ENCODE peak calls at places on chromosomes 1 and 21, in seven cellular contexts. G, C, V, Q, B, A and J are unnamed samples.

GRCh38 chr1:48036693-48037386 is 39.7 kb upstream of the TRABD2B start:
- DNase-seq in G (no peak), C (no peak), V (no peak), Q (no peak), B (no peak), A (no peak), J (no peak)

GRCh38 chr1:64291931-64292330 is 88.5 kb downstream of the UBE2U start:
- DNase-seq in G (no peak), C (no peak), V (no peak), Q (no peak), B (no peak), A (no peak), J (no peak)

GRCh38 chr1:97340951-97341350 is 579.9 kb downstream of the DPYD start:
- DNase-seq in G (no peak), C (no peak), V (no peak), Q (no peak), B (no peak), A (no peak), J (peak; percentile 39)

GRCh38 chr1:24921938-24922662 is 8.0 kb downstream of the RUNX3 start:
- DNase-seq in G (no peak), C (no peak), V (no peak), Q (no peak), B (no peak), A (no peak), J (no peak)

GRCh38 chr21:38295997-38296764 is 39.4 kb downstream of the KCNJ15 start:
- DNase-seq in G (no peak), C (no peak), V (no peak), Q (no peak), B (no peak), A (no peak), J (no peak)

GRCh38 chr1:146049436-146049835 is 27.9 kb upstream of the HJV start:
- DNase-seq in G (no peak), C (no peak), V (no peak), Q (no peak), B (no peak), A (no peak), J (no peak)

GRCh38 chr21:16058896-16059295 is 329.1 kb downstream of the USP25 start:
- DNase-seq in G (no peak), C (no peak), V (no peak), Q (no peak), B (no peak), A (no peak), J (no peak)

GRCh38 chr1:26015358-26015757 is 6.2 kb upstream of the EXTL1 start:
- DNase-seq in G (no peak), C (no peak), V (no peak), Q (no peak), B (peak; percentile 28), A (no peak), J (peak; percentile 42)

GRCh38 chr1:156502749-156503671 is 2.4 kb upstream of the MEF2D start:
- DNase-seq in G (no peak), C (peak; percentile 61), V (peak; percentile 94), Q (peak; percentile 75), B (no peak), A (no peak), J (peak; percentile 96)

GRCh38 chr1:82124987-82125638 is 324.4 kb downstream of the ADGRL2 start:
- DNase-seq in G (no peak), C (no peak), V (no peak), Q (no peak), B (no peak), A (no peak), J (no peak)

GRCh38 chr1:206559661-206559995 is 52.3 kb downstream of the RASSF5 start:
- DNase-seq in G (no peak), C (peak; percentile 77), V (no peak), Q (no peak), B (no peak), A (no peak), J (no peak)

GRCh38 chr1:204623894-204624361 is 61.6 kb downstream of the LRRN2 start:
- DNase-seq in G (peak; percentile 72), C (peak; percentile 71), V (peak; percentile 21), Q (no peak), B (peak; percentile 36), A (no peak), J (no peak)

GRCh38 chr1:153565529-153566374 is at the start of gene S100A2:
- DNase-seq in G (no peak), C (peak; percentile 35), V (peak; percentile 92), Q (no peak), B (peak; percentile 40), A (peak; percentile 39), J (peak; percentile 35)

GRCh38 chr1:46246548-46247432 is 773 bp upstream of the RAD54L start:
- DNase-seq in G (peak; percentile 75), C (peak; percentile 78), V (no peak), Q (peak; percentile 87), B (no peak), A (no peak), J (no peak)

GRCh38 chr1:199859525-199859924 is 168.0 kb upstream of the NR5A2 start:
- DNase-seq in G (peak; percentile 20), C (no peak), V (no peak), Q (no peak), B (no peak), A (no peak), J (no peak)

GRCh38 chr1:80542231-80542630 is 1258.5 kb upstream of the ADGRL2 start:
- DNase-seq in G (no peak), C (no peak), V (no peak), Q (no peak), B (no peak), A (no peak), J (no peak)

DNA sequence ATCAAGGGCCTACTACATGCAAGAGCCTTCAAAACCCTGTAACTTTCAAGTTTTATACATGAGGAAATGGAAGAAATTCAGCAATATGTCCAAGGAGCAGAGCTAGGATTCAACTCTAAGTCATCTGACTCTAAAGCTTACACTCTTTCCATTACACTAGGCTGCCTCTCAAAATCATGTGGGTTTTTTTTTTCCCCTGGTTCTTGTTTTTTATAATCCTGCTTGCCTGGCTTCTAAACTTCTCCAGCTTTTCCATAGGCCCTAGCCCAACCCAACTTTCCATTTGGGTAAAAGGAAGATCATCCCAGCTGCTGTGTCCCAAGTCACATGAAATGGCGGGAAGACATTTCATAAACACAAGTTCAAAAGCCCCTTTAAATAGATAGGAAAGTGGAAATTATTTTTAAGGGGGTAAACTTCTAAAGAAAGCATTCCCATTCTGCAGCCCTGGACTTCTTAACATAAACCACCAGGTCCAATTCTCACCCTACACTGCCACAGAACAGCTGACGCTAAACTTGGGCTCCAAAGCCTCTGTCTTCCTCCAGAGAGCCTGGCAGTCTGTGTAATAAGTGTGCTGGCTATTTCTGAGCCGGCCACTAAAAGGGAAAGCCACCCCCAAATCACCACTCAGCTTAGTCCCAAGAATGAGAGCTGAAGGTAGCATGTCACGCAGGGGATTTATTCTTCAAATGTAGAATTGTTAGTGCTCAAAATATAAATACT is 46.9 kb downstream of the ITPKB start:
- DNase-seq in G (no peak), C (no peak), V (no peak), Q (no peak), B (no peak), A (no peak), J (no peak)
- TF ChIP-seq JUND in G (no peak), C (no peak), V (no peak), Q (no peak), B (no peak), A (no peak), J (no peak)

DNA sequence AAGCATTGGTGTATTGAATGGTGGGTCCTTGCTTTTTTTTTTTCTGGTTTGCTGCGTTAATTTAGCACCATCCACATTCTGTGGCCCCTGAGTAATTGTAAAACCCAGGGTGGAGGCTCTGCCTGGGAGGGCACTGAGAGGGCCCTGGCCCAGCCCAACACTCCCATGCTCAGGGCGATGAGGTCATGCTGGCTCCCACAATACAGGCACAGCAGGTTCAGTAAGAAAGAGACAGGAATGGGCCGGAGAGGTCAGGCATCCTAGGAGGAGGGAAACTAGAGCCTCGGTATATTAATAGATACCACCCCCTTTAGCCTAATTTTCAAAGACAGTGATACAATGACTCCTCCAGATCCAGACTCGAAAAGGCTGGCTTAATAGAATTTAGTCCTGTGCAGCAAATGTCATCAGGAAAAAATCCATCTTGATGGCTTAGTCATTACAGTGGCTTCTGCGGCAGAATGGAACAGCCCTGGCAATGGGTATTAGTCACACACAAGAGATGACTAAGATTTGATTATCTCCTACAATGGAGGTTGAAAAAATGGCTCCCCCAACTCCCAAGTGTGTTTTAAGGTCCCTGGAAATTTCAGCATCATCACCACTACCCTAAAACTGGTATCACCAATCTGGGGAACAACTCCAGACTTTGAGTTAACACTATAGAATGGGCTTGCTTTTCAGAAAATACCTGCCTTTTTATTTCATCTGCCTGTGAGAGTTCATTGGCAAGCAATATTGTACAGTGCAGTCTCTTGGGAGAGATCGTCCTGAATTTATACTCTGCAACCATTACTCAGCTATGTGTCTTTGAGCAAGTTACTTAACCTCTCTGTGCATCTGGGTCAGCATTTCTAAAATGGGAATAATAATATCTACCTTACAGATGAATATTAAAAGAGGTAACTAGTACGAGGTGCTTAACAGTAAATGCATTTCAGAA is 43.9 kb upstream of the LYST start:
- DNase-seq in G (peak; percentile 50), C (peak; percentile 11), V (peak; percentile 93), Q (no peak), B (peak; percentile 28), A (no peak), J (no peak)
- TF ChIP-seq JUND in G (peak; percentile 99), C (no peak), V (peak; percentile 97), Q (peak; percentile 72), B (no peak), A (no peak), J (peak; percentile 39)

GRCh38 chr21:19122371-19122770 is 718.8 kb upstream of the TMPRSS15 start:
- DNase-seq in G (no peak), C (no peak), V (no peak), Q (no peak), B (no peak), A (no peak), J (no peak)
- TF ChIP-seq JUND in G (no peak), C (no peak), V (no peak), Q (no peak), B (no peak), A (no peak), J (no peak)

DNA sequence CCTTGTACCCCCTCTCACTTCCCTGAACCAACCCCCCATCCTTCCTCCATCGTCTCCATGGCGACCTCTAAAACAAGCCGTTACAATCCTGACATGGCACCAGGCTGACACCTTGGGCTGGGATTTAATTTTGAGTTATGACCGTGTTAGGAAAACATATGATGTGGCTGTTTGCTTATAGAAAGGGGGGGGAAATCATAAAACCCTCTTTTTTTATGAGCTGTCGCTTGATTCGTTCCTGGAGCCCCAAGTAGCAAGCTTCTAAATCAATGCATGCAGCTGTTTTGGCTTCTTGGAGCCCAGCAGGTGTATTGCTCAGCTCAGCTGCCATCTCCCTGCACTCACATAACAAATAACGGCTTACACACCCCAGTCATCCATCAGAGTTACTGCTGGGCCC is 301.2 kb upstream of the SPAG17 start:
- DNase-seq in G (no peak), C (no peak), V (no peak), Q (no peak), B (no peak), A (no peak), J (no peak)
- TF ChIP-seq JUND in G (no peak), C (no peak), V (no peak), Q (no peak), B (no peak), A (no peak), J (no peak)

DNA sequence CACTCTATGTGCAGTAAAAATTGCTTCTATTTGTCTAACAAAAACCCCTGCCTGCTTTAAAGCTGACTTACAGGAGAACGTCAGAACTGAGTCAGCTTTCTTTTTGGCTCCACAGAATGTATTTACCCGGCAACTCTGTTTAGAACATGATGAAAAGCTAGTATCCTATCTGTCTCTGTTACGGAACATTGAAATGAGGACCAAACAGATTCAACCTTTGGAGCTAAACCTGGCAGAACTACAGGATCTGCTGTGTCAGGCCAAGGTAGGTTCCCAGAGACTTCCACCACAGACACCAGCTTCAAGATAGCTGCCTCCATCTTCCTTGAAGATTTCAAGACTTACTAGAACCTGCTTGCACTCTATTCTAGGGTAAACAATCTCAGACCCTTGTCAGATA is 132.6 kb downstream of the MACF1 start:
- DNase-seq in G (no peak), C (no peak), V (no peak), Q (no peak), B (no peak), A (no peak), J (no peak)
- TF ChIP-seq JUND in G (no peak), C (no peak), V (no peak), Q (no peak), B (no peak), A (no peak), J (no peak)